ENCODE peak calls at places on chromosomes 16 and 17, in seven cellular contexts. H is heart right ventricle; G is CD8-positive, alpha-beta T cell; J is H1; Y is pancreas; N is ovary; V is RWPE1. K is an unnamed sample.

GRCh38 chr17:82740906-82741759 is 5.7 kb downstream of the FN3K start:
- DNase-seq in V (peak; percentile 31), N (no peak), H (no peak), G (no peak), Y (no peak), J (no peak), K (no peak)

GRCh38 chr16:87603684-87604571 is 1.6 kb downstream of the JPH3 start:
- DNase-seq in Y (no peak), V (no peak), J (no peak), N (no peak), H (no peak), G (no peak), K (no peak)

GRCh38 chr16:87956169-87956770 is 5.0 kb downstream of the BANP start:
- DNase-seq in V (no peak), H (no peak), J (no peak), Y (no peak), G (peak; percentile 72), N (no peak), K (no peak)

GRCh38 chr17:49915670-49916069 is 53.3 kb upstream of the DLX4 start:
- DNase-seq in H (no peak), N (no peak), V (no peak), J (peak; percentile 56), Y (no peak), G (no peak), K (no peak)

GRCh38 chr16:51012396-51012795 is 138.7 kb downstream of the SALL1 start:
- DNase-seq in N (no peak), V (no peak), G (no peak), Y (no peak), H (no peak), J (no peak), K (no peak)

GRCh38 chr16:88784074-88784855 is 755 bp downstream of the PIEZO1 start:
- DNase-seq in J (peak; percentile 83), G (no peak), Y (peak; percentile 70), H (peak; percentile 72), V (peak; percentile 59), N (peak; percentile 79), K (no peak)

GRCh38 chr17:81870978-81871386 is at the start of gene ARHGDIA:
- DNase-seq in J (no peak), Y (no peak), H (no peak), N (no peak), G (no peak), V (no peak), K (no peak)

GRCh38 chr17:82380860-82381702 is 9.5 kb downstream of the UTS2R start:
- DNase-seq in V (no peak), H (no peak), Y (no peak), J (no peak), G (no peak), N (no peak), K (no peak)

GRCh38 chr17:44350733-44351226 is 5.7 kb downstream of the GRN start:
- DNase-seq in V (peak; percentile 64), J (peak; percentile 90), H (peak; percentile 70), N (peak; percentile 66), G (peak; percentile 81), Y (peak; percentile 78), K (no peak)

GRCh38 chr16:84243732-84244131 is 3.9 kb upstream of the KCNG4 start:
- DNase-seq in H (no peak), G (no peak), Y (no peak), N (no peak), V (no peak), J (no peak), K (no peak)

GRCh38 chr17:45719335-45720071 is 64.6 kb upstream of the CRHR1 start:
- DNase-seq in V (peak; percentile 71), G (no peak), H (no peak), N (no peak), Y (no peak), J (no peak), K (peak; percentile 41)

GRCh38 chr16:9946022-9946720 is 236.1 kb downstream of the GRIN2A start:
- DNase-seq in H (no peak), V (no peak), J (no peak), Y (no peak), N (no peak), G (no peak), K (no peak)
- TF ChIP-seq CTCF in H (no peak), V (no peak), J (peak; percentile 14), Y (no peak), N (no peak), G (no peak), K (no peak)

DNA sequence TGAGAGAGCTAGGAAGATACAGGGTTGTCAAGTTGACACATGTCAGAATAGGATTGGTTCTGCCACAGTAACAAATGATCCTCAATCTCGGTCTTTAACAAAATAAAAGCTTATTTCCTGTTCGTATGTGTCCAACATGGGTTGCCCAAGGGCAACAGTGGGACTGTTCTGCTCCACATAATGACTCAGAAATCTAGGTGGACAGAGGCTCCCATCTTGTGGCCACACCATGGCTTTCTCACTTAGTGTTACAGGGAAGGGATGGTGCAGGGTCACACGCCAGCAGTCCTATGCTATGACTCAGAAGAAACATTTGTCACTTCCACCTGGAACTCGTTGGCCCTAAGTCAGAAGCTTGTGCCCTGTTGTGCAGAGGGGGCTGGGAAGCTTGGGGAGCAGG is 364.9 kb downstream of the SNX29 start:
- DNase-seq in Y (no peak), N (no peak), G (no peak), V (no peak), J (no peak), H (no peak), K (peak; percentile 45)
- TF ChIP-seq CTCF in Y (no peak), N (no peak), G (no peak), V (no peak), J (no peak), H (no peak), K (no peak)

GRCh38 chr16:23072769-23073549 is 76.3 kb downstream of the USP31 start:
- DNase-seq in H (no peak), Y (no peak), G (no peak), J (no peak), N (no peak), V (peak; percentile 87), K (no peak)
- TF ChIP-seq CTCF in H (no peak), Y (no peak), G (no peak), J (no peak), N (no peak), V (no peak), K (no peak)

GRCh38 chr17:3691539-3692166 is 4.3 kb downstream of the P2RX5 start:
- DNase-seq in H (no peak), J (peak; percentile 66), Y (no peak), V (no peak), G (no peak), N (no peak), K (no peak)
- TF ChIP-seq CTCF in H (no peak), J (peak; percentile 59), Y (no peak), V (no peak), G (no peak), N (no peak), K (no peak)

DNA sequence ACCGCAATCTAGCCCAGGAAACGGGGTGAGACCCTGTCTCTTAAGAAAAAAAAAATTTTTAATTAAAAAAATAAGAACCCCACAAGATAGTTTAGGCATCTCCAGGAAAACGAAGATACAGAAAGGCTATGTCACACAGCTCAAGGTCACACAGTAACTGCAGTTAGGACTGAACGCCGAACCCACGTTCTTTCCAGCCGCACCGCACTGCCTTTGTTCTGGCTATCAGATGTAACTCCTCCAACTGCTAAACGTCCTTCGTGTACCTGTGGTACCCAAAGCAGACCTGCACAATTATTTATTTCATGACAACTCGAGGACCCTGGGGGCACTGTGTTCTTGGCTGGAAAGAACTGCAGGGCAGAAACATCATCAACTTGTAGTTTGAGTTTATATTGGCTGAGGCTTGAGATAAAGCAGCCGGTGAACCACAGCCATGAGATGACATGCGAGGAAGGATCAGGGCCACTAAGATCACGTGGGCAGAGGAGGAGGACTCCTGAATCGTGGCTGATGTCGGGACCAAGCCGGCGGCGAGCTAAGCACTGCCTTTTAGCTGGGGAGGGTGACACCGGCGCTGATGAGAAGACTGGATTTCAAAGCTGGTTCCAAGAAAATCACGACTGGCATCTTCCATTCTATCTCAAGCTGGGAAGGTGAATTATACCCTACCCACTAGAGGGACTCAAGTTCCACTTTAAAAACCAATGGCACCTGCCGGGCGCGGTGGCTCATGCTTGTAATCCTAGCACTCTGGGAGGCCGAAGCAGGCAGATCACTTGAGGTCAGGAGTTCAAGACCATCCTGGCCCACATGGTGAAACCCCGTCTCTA is 20.7 kb upstream of the MNT start:
- DNase-seq in Y (no peak), N (peak; percentile 66), G (no peak), H (no peak), V (no peak), J (no peak), K (no peak)
- TF ChIP-seq CTCF in Y (no peak), N (no peak), G (no peak), H (no peak), V (no peak), J (peak; percentile 19), K (peak; percentile 4)

GRCh38 chr16:85565796-85566501 is 47.2 kb upstream of the GSE1 start:
- DNase-seq in J (no peak), Y (no peak), V (no peak), H (no peak), N (no peak), G (no peak), K (no peak)

GRCh38 chr16:85568519-85568918 is 44.6 kb upstream of the GSE1 start:
- DNase-seq in G (no peak), V (no peak), J (no peak), Y (no peak), H (no peak), N (no peak), K (no peak)

GRCh38 chr16:85566502-85567100 is 46.5 kb upstream of the GSE1 start:
- DNase-seq in V (no peak), G (no peak), N (no peak), Y (no peak), J (peak; percentile 69), H (no peak), K (no peak)

GRCh38 chr16:85569039-85569614 is 44.0 kb upstream of the GSE1 start:
- DNase-seq in Y (no peak), N (no peak), H (no peak), V (no peak), G (no peak), J (no peak), K (no peak)

DNA sequence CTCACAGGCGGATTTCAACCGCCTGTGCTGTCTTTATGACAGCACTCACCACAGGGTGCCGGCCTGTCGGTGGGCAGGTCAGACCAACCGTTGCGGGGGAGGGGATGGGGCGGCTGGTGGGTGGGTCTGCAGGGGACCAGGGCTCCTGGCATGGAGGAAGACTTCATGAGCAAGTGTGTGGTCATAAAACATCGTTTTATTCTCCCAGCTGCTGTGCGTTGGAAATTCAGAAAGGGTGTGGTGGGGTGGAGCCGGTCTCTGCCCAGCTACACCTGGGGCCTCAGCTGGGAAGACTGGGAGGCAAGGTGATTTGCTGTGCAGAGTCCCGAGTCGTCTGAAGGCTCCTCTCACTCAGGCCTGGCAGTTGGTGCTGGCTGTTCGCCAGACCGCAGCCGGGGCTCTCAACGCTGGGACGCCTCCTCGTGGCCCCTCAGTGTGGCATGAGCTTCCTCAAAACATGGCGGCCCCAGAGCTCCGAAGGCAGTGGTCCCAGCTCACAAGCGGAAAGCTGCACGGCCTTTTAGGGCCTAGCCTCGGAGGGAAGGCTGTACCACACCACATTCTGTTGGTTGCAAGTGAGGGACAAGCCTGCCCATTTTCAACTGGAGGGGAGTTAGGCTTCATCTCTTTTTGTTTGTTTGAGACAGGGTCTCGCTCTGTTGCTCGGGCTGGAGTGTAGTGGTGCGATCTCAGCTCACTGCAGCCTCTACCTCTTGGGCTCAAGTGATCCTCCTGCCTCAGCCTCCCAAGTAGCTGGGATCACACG is 45.8 kb upstream of the GSE1 start:
- DNase-seq in G (no peak), Y (no peak), N (no peak), J (peak; percentile 56), H (no peak), V (no peak), K (no peak)
- TF ChIP-seq CTCF in G (no peak), Y (no peak), N (no peak), J (no peak), H (no peak), V (no peak), K (no peak)

GRCh38 chr17:869567-870530 is 87.7 kb downstream of the MRM3 start:
- DNase-seq in N (no peak), V (peak; percentile 95), J (no peak), Y (no peak), H (peak; percentile 47), G (no peak), K (no peak)
- TF ChIP-seq CTCF in N (no peak), V (no peak), J (no peak), Y (no peak), H (no peak), G (no peak), K (no peak)